ENCODE peak calls at places on chromosomes 5 and 9, in eight cellular contexts. H is fibroblast of lung; C is endodermal cell; G is stomach; S is aorta; V is SJSA1; R is naive thymus-derived CD4-positive, alpha-beta T cell; W is PC-9. P is an unnamed sample.

GRCh38 chr5:34686762-34687268 is 30.7 kb downstream of the RAI14 start:
- DNase-seq in H (peak; percentile 100), C (peak; percentile 77), G (peak; percentile 86), S (peak; percentile 83), V (peak; percentile 77), R (no peak), W (peak; percentile 88), P (peak; percentile 79)

GRCh38 chr5:133842846-133843725 is 125.3 kb downstream of the C5orf15 start:
- DNase-seq in H (peak; percentile 60), C (no peak), G (no peak), S (no peak), V (no peak), R (no peak), W (no peak), P (no peak)

GRCh38 chr9:93114169-93114983 is 18.4 kb downstream of the CARD19 start:
- DNase-seq in H (no peak), C (peak; percentile 73), G (no peak), S (peak; percentile 59), V (no peak), R (no peak), W (peak; percentile 85), P (no peak)

GRCh38 chr9:82295177-82295576 is 306.6 kb downstream of the SPATA31D1 start:
- DNase-seq in H (no peak), C (no peak), G (no peak), S (no peak), V (no peak), R (no peak), W (no peak), P (no peak)

GRCh38 chr9:92138157-92138959 is 23.1 kb upstream of the SPTLC1 start:
- DNase-seq in H (peak; percentile 37), C (peak; percentile 95), G (peak; percentile 75), S (peak; percentile 73), V (peak; percentile 79), R (peak; percentile 59), W (no peak), P (peak; percentile 30)

GRCh38 chr5:15500326-15500958 is 462 bp downstream of the FBXL7 start:
- DNase-seq in H (peak; percentile 58), C (peak; percentile 82), G (peak; percentile 26), S (peak; percentile 81), V (peak; percentile 67), R (no peak), W (no peak), P (peak; percentile 13)

GRCh38 chr9:90783552-90783951 is 18.1 kb upstream of the SYK start:
- DNase-seq in H (no peak), C (peak; percentile 71), G (no peak), S (no peak), V (no peak), R (no peak), W (no peak), P (no peak)

GRCh38 chr9:78316151-78316892 is 19.4 kb downstream of the PSAT1 start:
- DNase-seq in H (no peak), C (peak; percentile 37), G (no peak), S (no peak), V (no peak), R (no peak), W (no peak), P (no peak)

GRCh38 chr9:100308965-100309564 is 43.7 kb downstream of the TEX10 start:
- DNase-seq in H (peak; percentile 11), C (no peak), G (no peak), S (no peak), V (no peak), R (no peak), W (no peak), P (peak; percentile 11)

GRCh38 chr5:10297646-10298204 is 10.0 kb downstream of the CMBL start:
- DNase-seq in H (no peak), C (no peak), G (no peak), S (no peak), V (no peak), R (no peak), W (peak; percentile 24), P (no peak)

GRCh38 chr5:17401509-17402290 is 96.3 kb upstream of the TAF11L2 start:
- DNase-seq in H (no peak), C (peak; percentile 68), G (no peak), S (no peak), V (no peak), R (no peak), W (no peak), P (no peak)

GRCh38 chr5:17398866-17399835 is 98.9 kb upstream of the TAF11L2 start:
- DNase-seq in H (no peak), C (no peak), G (no peak), S (no peak), V (no peak), R (no peak), W (no peak), P (no peak)

GRCh38 chr5:17398439-17398838 is 99.6 kb upstream of the TAF11L2 start:
- DNase-seq in H (peak; percentile 99), C (no peak), G (no peak), S (no peak), V (peak; percentile 77), R (no peak), W (no peak), P (peak; percentile 88)

GRCh38 chr5:17400724-17401508 is 97.1 kb upstream of the TAF11L2 start:
- DNase-seq in H (no peak), C (peak; percentile 83), G (no peak), S (no peak), V (no peak), R (no peak), W (no peak), P (no peak)

DNA sequence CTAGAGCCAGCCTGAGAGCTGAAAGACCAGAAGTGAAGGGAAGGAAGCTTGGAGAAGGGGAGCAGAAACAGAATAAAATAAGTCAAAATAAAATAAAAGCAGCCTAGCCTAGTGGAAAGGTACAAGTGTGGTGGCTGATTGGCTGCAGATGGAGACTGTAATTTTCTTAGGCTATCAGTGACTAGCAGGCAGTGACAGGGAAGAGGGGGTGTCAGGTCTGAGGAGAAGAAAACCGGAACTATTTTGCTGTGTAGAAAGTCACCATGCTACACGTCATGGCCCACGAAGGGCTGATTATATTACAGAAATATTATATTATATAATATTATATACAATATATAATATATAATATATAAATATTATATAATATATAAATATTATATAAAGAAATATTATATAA is 98.1 kb upstream of the TAF11L2 start:
- DNase-seq in H (no peak), C (no peak), G (no peak), S (no peak), V (no peak), R (no peak), W (no peak), P (no peak)
- H3K4me1 ChIP-seq in H (peaks cover 9% of the 10 kb centered on the region), C (peaks cover 24% of the 10 kb centered on the region), G (no peaks in the 10 kb centered on the region), S (no peaks in the 10 kb centered on the region), V (peaks cover 39% of the 10 kb centered on the region), R (no peaks in the 10 kb centered on the region), W (peaks cover 18% of the 10 kb centered on the region), P (peaks cover 14% of the 10 kb centered on the region)

DNA sequence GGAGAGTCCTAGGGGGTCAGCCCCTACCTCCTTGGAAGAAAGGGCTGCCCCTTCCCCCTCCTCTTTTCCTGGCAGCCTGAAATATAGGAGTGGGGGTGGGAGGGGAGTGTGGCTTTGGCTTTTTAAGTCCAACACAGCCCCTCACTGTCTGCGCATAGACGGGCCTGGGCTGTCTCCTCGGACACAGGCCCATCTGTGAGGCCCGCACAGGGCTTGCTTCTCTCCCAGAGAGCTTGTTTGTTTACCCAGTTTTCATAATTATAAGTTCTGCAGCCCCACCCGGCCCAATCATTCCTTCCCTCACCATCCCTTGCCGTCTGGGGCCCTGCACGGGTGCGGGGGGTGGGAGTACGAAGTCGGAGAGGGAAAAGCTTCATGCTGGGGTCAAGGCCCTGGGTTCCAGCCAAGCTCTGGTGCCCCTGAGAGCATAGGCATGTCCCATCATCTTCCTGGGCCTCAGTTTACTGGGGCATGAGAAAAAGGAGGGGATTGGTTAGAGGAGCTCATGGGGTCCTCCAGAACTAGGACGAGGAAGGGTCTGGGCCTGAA is 54.0 kb upstream of the STXBP1 start:
- DNase-seq in H (no peak), C (no peak), G (no peak), S (no peak), V (no peak), R (no peak), W (no peak), P (no peak)
- H3K4me1 ChIP-seq in H (peaks cover 75% of the 10 kb centered on the region), C (peaks cover 15% of the 10 kb centered on the region), G (peaks cover 76% of the 10 kb centered on the region), S (peaks cover 3% of the 10 kb centered on the region), V (peaks cover 90% of the 10 kb centered on the region), R (peaks cover 45% of the 10 kb centered on the region), W (peaks cover 86% of the 10 kb centered on the region), P (peaks cover 85% of the 10 kb centered on the region)

GRCh38 chr9:14690986-14691730 is 2.1 kb downstream of the ZDHHC21 start:
- DNase-seq in H (peak; percentile 23), C (no peak), G (no peak), S (no peak), V (no peak), R (no peak), W (peak; percentile 40), P (no peak)
- H3K4me1 ChIP-seq in H (peaks cover 2% of the 10 kb centered on the region), C (peaks cover 2% of the 10 kb centered on the region), G (peaks cover 22% of the 10 kb centered on the region), S (peaks cover 4% of the 10 kb centered on the region), V (no peaks in the 10 kb centered on the region), R (peaks cover 8% of the 10 kb centered on the region), W (peaks cover 19% of the 10 kb centered on the region), P (peaks cover 3% of the 10 kb centered on the region)

GRCh38 chr9:21553441-21553840 is 71.3 kb upstream of the IFNE start:
- DNase-seq in H (peak; percentile 42), C (no peak), G (no peak), S (no peak), V (no peak), R (no peak), W (no peak), P (no peak)
- H3K4me1 ChIP-seq in H (peaks cover 13% of the 10 kb centered on the region), C (no peaks in the 10 kb centered on the region), G (peaks cover 20% of the 10 kb centered on the region), S (peaks cover 4% of the 10 kb centered on the region), V (peaks cover 14% of the 10 kb centered on the region), R (peaks cover 2% of the 10 kb centered on the region), W (peaks cover 3% of the 10 kb centered on the region), P (peaks cover 44% of the 10 kb centered on the region)

GRCh38 chr5:113273949-113274348 is 160.8 kb downstream of the TSSK1B start:
- DNase-seq in H (no peak), C (peak; percentile 36), G (no peak), S (no peak), V (no peak), R (no peak), W (no peak), P (no peak)

GRCh38 chr5:113271753-113272454 is 162.9 kb downstream of the TSSK1B start:
- DNase-seq in H (peak; percentile 61), C (no peak), G (no peak), S (no peak), V (no peak), R (no peak), W (no peak), P (no peak)

GRCh38 chr5:113276001-113276400 is 158.8 kb downstream of the TSSK1B start:
- DNase-seq in H (no peak), C (peak; percentile 58), G (no peak), S (no peak), V (peak; percentile 78), R (no peak), W (no peak), P (no peak)

GRCh38 chr5:113276493-113276892 is 158.3 kb downstream of the TSSK1B start:
- DNase-seq in H (no peak), C (no peak), G (no peak), S (no peak), V (no peak), R (no peak), W (no peak), P (no peak)

DNA sequence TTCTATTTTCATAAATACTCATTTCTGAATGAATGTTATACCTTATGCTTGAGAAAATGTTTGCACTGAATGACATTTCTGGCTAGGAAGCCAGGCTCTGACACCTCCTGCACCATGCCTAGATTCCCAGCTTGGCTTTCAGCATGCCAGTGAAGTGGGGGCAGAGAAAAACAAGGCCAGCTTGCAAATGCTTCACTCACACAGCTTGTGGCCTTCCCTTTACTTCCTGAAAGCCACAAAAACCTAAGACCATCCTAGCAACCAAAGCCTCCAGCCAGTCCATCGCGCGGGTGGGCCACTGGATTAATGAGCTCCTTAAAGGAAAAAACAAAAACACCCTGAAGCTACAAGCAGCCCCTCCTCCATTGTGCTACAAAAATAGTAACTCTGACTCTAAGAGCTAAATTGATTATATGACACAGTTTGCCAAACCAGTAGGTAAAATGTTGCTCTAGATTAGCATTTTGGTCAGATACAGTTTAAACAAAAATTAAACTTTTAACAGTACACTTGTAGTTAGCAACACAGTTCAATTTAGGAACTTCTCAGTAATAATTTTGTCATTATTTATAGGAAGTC is 159.9 kb downstream of the TSSK1B start:
- DNase-seq in H (no peak), C (peak; percentile 82), G (no peak), S (no peak), V (peak; percentile 91), R (no peak), W (no peak), P (no peak)
- H3K4me1 ChIP-seq in H (no peaks in the 10 kb centered on the region), C (peaks cover 31% of the 10 kb centered on the region), G (peaks cover 4% of the 10 kb centered on the region), S (no peaks in the 10 kb centered on the region), V (peaks cover 82% of the 10 kb centered on the region), R (no peaks in the 10 kb centered on the region), W (no peaks in the 10 kb centered on the region), P (peaks cover 27% of the 10 kb centered on the region)